ENCODE peak calls at places on chromosomes 4 and X, in nine cellular contexts. T, M, H, I, C, U, B, X and Q are unnamed samples.
A peak's percentile ranks its signal among the peaks of the same experiment; 100 is the strongest.

GRCh38 chr4:140296335-140296753 is 77.1 kb upstream of the SCOC start:
- DNase-seq in T (peak; percentile 46), M (peak; percentile 72), H (no peak), I (peak; percentile 2), C (peak; percentile 86), U (peak; percentile 74), B (no peak), X (peak; percentile 56), Q (peak; percentile 90)

GRCh38 chr4:2931765-2932560 is 31.2 kb downstream of the NOP14 start:
- DNase-seq in T (peak; percentile 81), M (no peak), H (peak; percentile 96), I (peak; percentile 39), C (peak; percentile 74), U (no peak), B (no peak), X (no peak), Q (peak; percentile 51)

GRCh38 chr4:7183780-7184460 is 8.4 kb upstream of the SORCS2 start:
- DNase-seq in T (no peak), M (no peak), H (no peak), I (no peak), C (peak; percentile 29), U (no peak), B (no peak), X (no peak), Q (no peak)

GRCh38 chrX:10519278-10519677 is 101.1 kb downstream of the MID1 start:
- DNase-seq in T (no peak), M (no peak), H (no peak), I (no peak), C (no peak), U (no peak), B (no peak), X (no peak), Q (no peak)

GRCh38 chr4:184471872-184472539 is 2.3 kb downstream of the IRF2 start:
- DNase-seq in T (no peak), M (no peak), H (no peak), I (no peak), C (no peak), U (no peak), B (no peak), X (peak; percentile 22), Q (no peak)

GRCh38 chrX:38799995-38800394 is 1.3 kb upstream of the MID1IP1 start:
- DNase-seq in T (no peak), M (peak; percentile 37), H (peak; percentile 36), I (no peak), C (no peak), U (no peak), B (no peak), X (no peak), Q (no peak)

GRCh38 chr4:24382381-24382780 is 202.0 kb downstream of the DHX15 start:
- DNase-seq in T (no peak), M (no peak), H (no peak), I (no peak), C (no peak), U (no peak), B (no peak), X (peak; percentile 57), Q (no peak)

GRCh38 chrX:40625294-40625693 is 2.1 kb downstream of the MPC1L start:
- DNase-seq in T (no peak), M (no peak), H (no peak), I (no peak), C (no peak), U (no peak), B (no peak), X (no peak), Q (no peak)

DNA sequence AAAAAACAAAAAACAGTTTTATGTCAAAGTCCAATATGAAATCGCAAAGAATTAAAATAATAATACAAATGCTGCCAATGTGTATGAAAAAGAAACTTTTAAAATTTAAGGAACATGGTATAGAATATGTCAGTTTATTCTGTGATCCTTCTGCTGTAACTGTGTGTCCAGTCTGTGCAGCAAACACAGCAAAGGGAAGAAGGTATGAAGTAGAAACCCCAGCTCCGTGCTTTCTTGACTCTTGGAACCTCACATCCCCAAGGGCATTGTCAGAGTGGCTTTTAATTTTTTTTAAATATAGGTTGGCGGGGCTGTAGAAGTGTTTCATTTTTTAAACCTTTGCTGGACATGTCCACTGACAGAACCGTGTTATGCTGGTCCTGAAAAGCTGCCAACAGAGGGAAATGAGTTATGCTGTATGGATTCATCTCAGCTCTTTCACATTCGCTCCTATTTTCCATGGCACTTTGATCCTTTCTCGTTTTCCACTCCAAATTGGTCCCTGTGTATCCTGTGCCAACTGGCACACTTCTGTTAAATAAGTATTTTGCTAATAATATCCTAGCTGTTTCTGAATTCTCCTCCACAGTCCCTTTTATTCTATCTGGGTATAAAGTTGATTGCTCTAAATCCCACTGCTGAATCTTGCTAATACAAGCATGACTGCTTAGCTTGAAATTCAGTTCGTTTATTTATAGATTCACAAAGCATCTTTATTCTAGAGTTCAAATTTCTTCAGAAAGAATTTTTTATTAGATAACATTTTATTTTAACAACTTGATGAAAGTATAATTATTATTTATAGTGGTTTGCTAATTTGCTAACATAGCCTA is 127.0 kb upstream of the DDIT4L start:
- DNase-seq in T (no peak), M (no peak), H (no peak), I (no peak), C (no peak), U (no peak), B (no peak), X (no peak), Q (no peak)
- H3K4me3 ChIP-seq in T (no peak overlapping the region), M (no peak overlapping the region), H (no peak overlapping the region), I (no peak overlapping the region), C (no peak overlapping the region), U (no peak overlapping the region), B (no peak overlapping the region), X (no peak overlapping the region), Q (peak overlapping the region; percentile 10)

GRCh38 chrX:13937370-13938052 is 92.2 kb downstream of the GEMIN8 start:
- DNase-seq in T (no peak), M (no peak), H (no peak), I (no peak), C (no peak), U (no peak), B (peak; percentile 5), X (no peak), Q (no peak)

GRCh38 chrX:13938766-13939530 is 90.7 kb downstream of the GEMIN8 start:
- DNase-seq in T (no peak), M (no peak), H (no peak), I (no peak), C (no peak), U (no peak), B (no peak), X (no peak), Q (no peak)

GRCh38 chrX:13936804-13937203 is 92.9 kb downstream of the GEMIN8 start:
- DNase-seq in T (no peak), M (no peak), H (no peak), I (no peak), C (no peak), U (no peak), B (no peak), X (no peak), Q (no peak)

GRCh38 chrX:13939741-13940597 is 89.7 kb downstream of the GEMIN8 start:
- DNase-seq in T (no peak), M (no peak), H (no peak), I (no peak), C (no peak), U (no peak), B (peak; percentile 9), X (no peak), Q (no peak)

DNA sequence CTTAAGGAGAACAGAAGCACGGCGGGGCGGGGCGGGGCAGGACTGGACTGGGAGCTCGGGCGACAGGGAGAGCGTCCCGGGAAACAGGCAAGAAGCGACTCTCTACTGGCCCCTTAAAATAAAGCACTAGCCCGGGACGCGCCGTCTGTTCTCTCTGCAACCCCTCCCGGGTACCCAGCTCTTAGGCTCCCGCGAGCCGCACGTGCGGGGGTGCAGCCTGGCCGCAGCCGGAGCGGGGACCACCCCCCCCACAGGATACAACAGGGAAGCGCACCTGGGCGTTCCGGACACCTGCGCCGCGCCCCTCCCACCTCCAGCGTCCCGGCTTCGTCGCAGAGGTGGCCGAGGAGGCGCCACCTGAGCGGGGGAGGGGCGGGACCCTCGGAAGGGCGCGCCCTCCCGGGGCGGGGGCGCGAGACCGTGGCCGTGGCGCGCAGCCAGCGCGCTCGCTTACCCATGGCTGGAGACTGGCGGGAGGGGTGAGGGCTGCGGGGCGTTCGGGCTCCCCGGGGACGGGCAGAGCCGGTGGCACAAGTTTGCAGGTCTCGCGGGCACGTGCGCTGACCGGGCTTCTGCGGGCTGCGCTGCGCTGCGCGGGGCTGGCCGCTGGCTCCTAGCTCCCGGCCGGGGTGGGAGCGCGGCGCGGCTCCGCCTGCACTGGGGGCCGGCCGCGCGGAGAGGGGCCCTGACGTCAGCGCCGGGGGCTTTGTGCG is 91.5 kb downstream of the GEMIN8 start:
- DNase-seq in T (peak; percentile 30), M (peak; percentile 30), H (no peak), I (no peak), C (no peak), U (no peak), B (peak; percentile 46), X (peak; percentile 10), Q (no peak)
- H3K27ac ChIP-seq in T (no peak overlapping the region), M (no peak overlapping the region), H (no peak overlapping the region), I (peak overlapping the region; percentile 62), C (peak overlapping the region; percentile 41), U (no peak overlapping the region), B (no peak overlapping the region), X (no peak overlapping the region), Q (no peak overlapping the region)

DNA sequence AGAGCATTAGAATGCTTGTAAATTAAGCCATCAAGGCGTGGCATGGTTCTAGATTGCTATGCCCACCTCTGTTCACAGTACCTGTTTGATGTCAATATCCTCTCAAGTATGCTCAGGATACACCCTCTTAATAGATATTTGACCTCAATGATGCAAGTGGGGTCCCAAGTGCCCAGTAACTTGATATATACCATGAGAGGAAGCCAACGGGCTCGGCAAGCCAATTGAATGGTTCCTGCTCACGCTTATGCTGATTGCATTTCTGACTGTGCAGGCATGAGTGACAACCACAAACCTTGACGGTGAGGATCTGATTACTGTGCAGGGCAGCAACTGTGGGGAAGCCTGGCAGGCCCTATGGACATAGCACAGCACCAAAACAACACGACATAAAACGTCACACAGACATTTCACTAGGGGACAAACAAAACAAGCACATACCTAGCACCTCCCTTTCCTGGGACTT is 179.1 kb upstream of the ETNPPL start:
- DNase-seq in T (no peak), M (no peak), H (no peak), I (no peak), C (no peak), U (no peak), B (no peak), X (no peak), Q (no peak)
- H3K27me3 ChIP-seq in T (no peaks in the 10 kb centered on the region), M (no peaks in the 10 kb centered on the region), H (no peaks in the 10 kb centered on the region), I (no peaks in the 10 kb centered on the region), C (no peaks in the 10 kb centered on the region), U (no peaks in the 10 kb centered on the region), B (no peaks in the 10 kb centered on the region), X (peaks cover 6% of the 10 kb centered on the region), Q (no peaks in the 10 kb centered on the region)

GRCh38 chrX:153946910-153947769 is 2.7 kb upstream of the RENBP start:
- DNase-seq in T (peak; percentile 72), M (peak; percentile 65), H (peak; percentile 90), I (no peak), C (no peak), U (peak; percentile 81), B (peak; percentile 56), X (peak; percentile 84), Q (peak; percentile 80)

GRCh38 chrX:153941331-153942252 is 2.9 kb downstream of the RENBP start:
- DNase-seq in T (no peak), M (no peak), H (no peak), I (no peak), C (no peak), U (no peak), B (no peak), X (no peak), Q (no peak)

GRCh38 chrX:153945956-153946909 is 1.8 kb upstream of the RENBP start:
- DNase-seq in T (no peak), M (no peak), H (no peak), I (no peak), C (no peak), U (no peak), B (no peak), X (no peak), Q (no peak)

GRCh38 chrX:153944140-153944799 is at the start of gene RENBP:
- DNase-seq in T (peak; percentile 63), M (peak; percentile 47), H (peak; percentile 47), I (no peak), C (no peak), U (no peak), B (no peak), X (no peak), Q (no peak)

GRCh38 chrX:153944800-153945150 is 332 bp upstream of the RENBP start:
- DNase-seq in T (no peak), M (no peak), H (no peak), I (no peak), C (no peak), U (no peak), B (no peak), X (no peak), Q (no peak)
- H3K4me3 ChIP-seq in T (peak overlapping the region; percentile 48), M (no peak overlapping the region), H (no peak overlapping the region), I (no peak overlapping the region), C (peak overlapping the region; percentile 39), U (no peak overlapping the region), B (no peak overlapping the region), X (no peak overlapping the region), Q (no peak overlapping the region)